ENCODE peak calls at places on chromosome 20, in four cellular contexts. O is GM12891, S is HL-60, R is K562. P is an unnamed sample.

GRCh38 chr20:2805682-2806350 is 5.4 kb upstream of the CPXM1 start:
- DNase-seq in O (no peak), R (no peak), S (no peak), P (no peak)

GRCh38 chr20:33719277-33719988 is 677 bp downstream of the PXMP4 start:
- DNase-seq in R (no peak), O (no peak), S (no peak), P (no peak)

GRCh38 chr20:10447028-10447427 is 11.9 kb downstream of the SLX4IP start:
- DNase-seq in O (peak), S (peak), R (peak), P (peak)

GRCh38 chr20:48734104-48734749 is 93.6 kb downstream of the PREX1 start:
- DNase-seq in R (no peak), O (no peak), S (no peak), P (no peak)

GRCh38 chr20:45085867-45086266 is 15.1 kb downstream of the KCNS1 start:
- DNase-seq in O (no peak), R (no peak), S (no peak), P (no peak)

GRCh38 chr20:21523895-21524294 is 10.0 kb upstream of the NKX2-2 start:
- DNase-seq in R (no peak), S (no peak), O (no peak), P (no peak)

GRCh38 chr20:6886065-6886729 is 118.7 kb downstream of the BMP2 start:
- DNase-seq in O (no peak), R (no peak), S (no peak), P (no peak)

GRCh38 chr20:10660661-10661060 is 13.1 kb downstream of the JAG1 start:
- DNase-seq in O (no peak), R (no peak), S (no peak), P (no peak)

GRCh38 chr20:44586289-44586911 is 4.0 kb downstream of the PKIG start:
- DNase-seq in O (no peak), R (no peak), S (no peak), P (peak)

GRCh38 chr20:45456632-45457031 is 12.9 kb upstream of the WFDC2 start:
- DNase-seq in R (no peak), S (no peak), O (no peak), P (no peak)

GRCh38 chr20:11267131-11267761 is 593.4 kb upstream of the JAG1 start:
- DNase-seq in R (peak), S (no peak), O (peak), P (peak)

GRCh38 chr20:4091332-4092135 is 76.2 kb upstream of the RNF24 start:
- DNase-seq in S (no peak), R (peak), O (peak), P (no peak)

GRCh38 chr20:53524589-53525311 is 68.9 kb downstream of the ZNF217 start:
- DNase-seq in S (no peak), O (no peak), R (no peak), P (no peak)

GRCh38 chr20:54152227-54153040 is 21.4 kb downstream of the CYP24A1 start:
- DNase-seq in O (no peak), S (no peak), R (no peak), P (no peak)

DNA sequence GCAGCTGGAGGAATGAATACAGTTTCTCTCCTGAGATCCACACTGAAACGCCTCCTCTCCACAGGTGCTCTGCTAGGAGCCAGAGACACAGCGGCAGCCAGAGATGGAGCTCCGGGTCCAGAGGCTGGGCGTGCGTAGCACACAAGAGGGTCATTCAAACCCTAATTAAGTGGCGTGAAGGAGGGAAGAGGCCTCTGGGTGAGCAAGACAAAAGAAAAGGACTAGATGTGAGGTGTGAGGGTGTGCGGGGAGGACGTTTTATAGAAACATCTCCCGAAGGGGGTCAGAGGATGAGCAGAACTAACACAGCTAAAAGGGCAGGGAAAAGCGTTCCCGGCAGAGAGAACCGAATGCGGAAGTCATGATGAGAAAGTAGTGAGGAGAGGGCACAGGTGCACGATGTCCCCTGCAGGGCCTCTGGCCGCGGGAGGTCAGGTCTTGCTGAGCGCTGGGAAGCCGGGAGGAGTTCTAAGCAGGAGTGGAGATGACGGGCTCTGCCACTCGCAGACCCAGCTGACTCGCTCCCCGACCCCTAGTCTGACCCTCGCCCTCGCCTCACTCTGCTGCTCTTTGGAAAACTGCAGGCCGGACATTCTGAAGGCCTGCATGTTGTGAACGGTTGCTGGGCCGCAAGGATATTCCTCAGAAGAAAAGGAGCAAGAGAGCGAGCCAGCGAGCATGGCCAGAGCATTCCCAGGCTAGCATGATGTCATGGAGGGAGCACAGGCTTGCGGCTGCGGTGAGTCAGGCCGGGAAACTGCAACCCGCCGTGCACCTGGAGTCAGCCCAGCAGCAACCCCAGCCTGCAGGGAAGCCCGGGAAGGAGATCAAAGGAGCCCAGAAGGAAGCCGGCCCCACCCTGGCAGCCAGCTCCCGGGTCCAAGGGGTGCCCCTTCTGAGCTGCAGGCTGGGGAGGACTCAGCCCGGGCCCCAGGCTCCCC is 54.2 kb downstream of the BMP7 start:
- DNase-seq in S (no peak), O (no peak), R (no peak), P (no peak)
- TF ChIP-seq SPI1 in S (no peak), O (no peak), R (peak), P (no peak)

GRCh38 chr20:8646716-8647115 is 422.2 kb upstream of the PLCB4 start:
- DNase-seq in O (no peak), R (no peak), S (no peak), P (no peak)
- TF ChIP-seq SPI1 in O (no peak), R (no peak), S (no peak), P (no peak)

DNA sequence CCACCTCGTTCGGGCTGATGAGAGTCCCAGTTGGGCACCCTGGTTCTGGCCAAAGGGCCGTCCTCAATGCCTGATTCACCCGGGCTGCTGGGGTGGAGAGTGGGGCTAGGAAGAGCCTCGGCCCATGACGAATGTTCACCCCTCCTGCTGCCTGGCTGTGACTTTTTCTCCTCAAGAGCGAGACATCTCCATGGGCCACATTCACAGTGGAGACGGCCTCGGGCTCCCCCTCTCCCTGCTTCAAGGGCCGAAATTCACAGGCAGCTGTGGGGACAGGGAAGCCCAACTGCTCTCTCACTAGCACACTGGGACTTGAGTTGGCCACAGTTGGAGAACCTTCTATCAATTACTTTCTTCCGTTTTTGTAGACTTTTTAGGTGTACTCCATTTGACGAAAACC is 138.0 kb downstream of the SYNDIG1 start:
- DNase-seq in R (no peak), S (no peak), O (no peak), P (no peak)
- TF ChIP-seq SPI1 in R (no peak), S (no peak), O (no peak), P (no peak)

GRCh38 chr20:50724851-50725721 is 6.3 kb upstream of the PARD6B start:
- DNase-seq in S (no peak), R (peak), O (no peak), P (no peak)
- TF ChIP-seq SPI1 in S (no peak), R (no peak), O (no peak), P (no peak)

GRCh38 chr20:831956-832355 is 1.6 kb upstream of the FAM110A start:
- DNase-seq in R (no peak), O (no peak), S (no peak), P (no peak)
- TF ChIP-seq SPI1 in R (no peak), O (no peak), S (no peak), P (no peak)

GRCh38 chr20:62683136-62683535 is 25.5 kb upstream of the NTSR1 start:
- DNase-seq in S (no peak), O (no peak), R (no peak), P (no peak)

GRCh38 chr20:62684986-62685385 is 23.6 kb upstream of the NTSR1 start:
- DNase-seq in R (no peak), S (no peak), O (no peak), P (no peak)

GRCh38 chr20:62688083-62688482 is 20.6 kb upstream of the NTSR1 start:
- DNase-seq in S (no peak), O (no peak), R (no peak), P (no peak)

GRCh38 chr20:62686869-62687830 is 21.5 kb upstream of the NTSR1 start:
- DNase-seq in S (no peak), R (no peak), O (no peak), P (no peak)

DNA sequence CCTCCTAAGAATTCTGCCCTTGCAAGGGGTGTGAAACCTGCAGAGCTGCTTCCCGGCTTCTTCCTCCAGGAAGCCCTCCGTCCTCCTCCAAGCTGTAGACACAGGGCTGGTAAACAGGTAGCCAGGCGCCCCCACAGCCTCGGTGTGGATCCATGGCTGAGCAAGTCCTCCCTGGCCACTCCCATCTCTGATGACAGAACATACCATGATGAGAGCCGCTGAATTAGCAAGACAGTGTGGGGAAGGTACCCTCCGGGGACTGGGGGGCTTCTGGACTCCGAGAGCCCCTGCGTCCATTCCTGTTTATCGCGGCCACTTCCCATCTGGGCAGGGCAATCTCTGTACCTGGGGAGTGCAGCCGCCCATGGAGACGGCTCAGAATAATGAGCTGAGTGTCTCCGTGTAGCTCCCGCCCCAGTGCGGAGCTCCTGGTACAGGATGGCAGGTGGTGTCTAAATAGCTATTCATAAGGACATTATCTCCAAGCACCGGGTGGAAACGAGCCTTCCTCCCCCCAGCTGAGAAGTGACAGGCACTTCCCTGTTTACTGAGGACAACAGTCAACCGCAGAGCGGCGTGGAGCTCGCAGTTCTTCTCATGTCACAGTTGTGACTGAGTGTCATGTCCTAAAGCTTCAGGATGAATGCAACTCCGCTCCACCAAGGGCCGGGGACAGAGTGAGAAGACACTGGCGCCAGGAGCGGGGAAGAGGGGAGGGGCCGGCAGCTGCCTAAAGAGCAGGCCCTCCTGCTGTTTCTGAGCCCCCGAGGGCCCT is 22.7 kb upstream of the NTSR1 start:
- DNase-seq in S (peak), R (peak), O (no peak), P (no peak)
- TF ChIP-seq SPI1 in S (peak), R (peak), O (no peak), P (peak)

DNA sequence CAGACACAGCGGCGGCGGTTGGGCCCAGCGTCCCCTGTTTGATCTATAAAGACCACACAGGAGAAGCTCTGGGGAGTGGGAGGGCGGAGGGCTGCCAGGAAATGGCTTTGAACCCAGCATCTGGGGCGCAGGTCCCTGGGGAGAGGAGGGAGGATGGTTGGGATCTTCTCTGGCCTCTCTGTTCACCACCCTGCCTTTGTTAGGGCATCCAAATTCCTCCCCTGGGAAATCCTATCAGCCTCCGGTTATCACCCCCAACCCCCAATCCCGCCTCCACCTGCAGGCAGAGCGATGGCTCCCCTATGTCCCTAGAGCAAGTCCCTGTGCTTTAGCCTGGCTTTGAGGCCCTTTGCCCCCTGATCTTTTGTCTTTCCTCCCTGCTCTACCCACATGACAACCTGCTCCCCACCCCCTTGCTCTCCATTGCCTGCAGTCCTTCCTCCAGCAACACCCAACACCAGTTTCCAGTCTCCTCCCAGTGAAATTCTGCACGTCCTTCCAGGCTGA is 7.1 kb downstream of the XKR7 start:
- DNase-seq in R (no peak), O (no peak), S (no peak), P (no peak)
- TF ChIP-seq SPI1 in R (no peak), O (no peak), S (no peak), P (no peak)